ENCODE peak calls at places on chromosomes 16 and 17, in nine cellular contexts. M is kidney; X is activated naive CD4-positive, alpha-beta T cell treated with anti-CD3 and anti-CD28 coated beads, Interleukin-2, amount 50 U/mL, for 16 hours; E is GM04504; Y is CD4-positive, alpha-beta T cell; B is substantia nigra; D is NCI-H2107; A is activated effector memory CD4-positive, alpha-beta T cell treated with Interleukin-2 at 50 U/mL for 16 hours; S is SHP77 treated with DMSO at 0.1 percent for 48 hours. N is an unnamed sample.

GRCh38 chr17:41773731-41774193 is 12.7 kb downstream of the JUP start:
- DNase-seq in M (peak), D (no peak), S (no peak), E (no peak), A (no peak), X (no peak), Y (no peak), B (no peak), N (no peak)

GRCh38 chr16:49737541-49737940 is 118.4 kb downstream of the ZNF423 start:
- DNase-seq in S (no peak), E (no peak), D (no peak), Y (no peak), X (no peak), M (no peak), A (no peak), B (no peak), N (no peak)

GRCh38 chr16:83533193-83533592 is 274.6 kb upstream of the HSBP1 start:
- DNase-seq in A (no peak), B (no peak), E (no peak), M (no peak), D (no peak), Y (no peak), X (no peak), S (peak), N (peak)

GRCh38 chr17:74427048-74427762 is 4.7 kb upstream of the GPRC5C start:
- DNase-seq in A (no peak), B (no peak), E (no peak), S (no peak), Y (no peak), M (peak), D (no peak), X (no peak), N (no peak)

GRCh38 chr17:68417317-68417716 is 40.0 kb downstream of the WIPI1 start:
- DNase-seq in B (no peak), S (no peak), X (no peak), E (no peak), D (no peak), A (no peak), M (no peak), Y (no peak), N (no peak)

GRCh38 chr16:82657786-82658185 is 31.0 kb downstream of the CDH13 start:
- DNase-seq in M (no peak), X (no peak), D (no peak), A (no peak), S (no peak), Y (no peak), B (no peak), E (no peak), N (no peak)

GRCh38 chr17:3035256-3035967 is 28.0 kb downstream of the OR1D5 start:
- DNase-seq in X (no peak), E (no peak), M (peak), A (no peak), S (no peak), Y (no peak), D (no peak), B (no peak), N (no peak)

GRCh38 chr16:28974437-28975157 is at the start of gene SPNS1:
- DNase-seq in B (peak), D (peak), A (peak), X (peak), S (peak), Y (peak), M (peak), E (peak), N (peak)

GRCh38 chr17:73644145-73645049 is at the start of gene SDK2:
- DNase-seq in E (no peak), Y (no peak), S (no peak), A (no peak), X (peak), B (no peak), D (no peak), M (peak), N (no peak)

GRCh38 chr17:33291248-33292183 is 1.6 kb downstream of the ASIC2 start:
- DNase-seq in D (no peak), M (peak), X (no peak), B (no peak), E (no peak), A (no peak), S (peak), Y (no peak), N (no peak)

GRCh38 chr16:24858219-24859041 is 12.7 kb downstream of the SLC5A11 start:
- DNase-seq in E (peak), M (no peak), B (no peak), Y (peak), D (no peak), X (peak), A (peak), S (no peak), N (no peak)

GRCh38 chr17:38509008-38509771 is 80.9 kb downstream of the ARHGAP23 start:
- DNase-seq in B (no peak), A (peak), E (peak), Y (peak), D (no peak), S (peak), M (peak), X (peak), N (peak)

GRCh38 chr17:3015890-3016289 is 47.5 kb downstream of the OR1D5 start:
- DNase-seq in A (no peak), Y (no peak), D (no peak), M (peak), X (no peak), S (no peak), E (no peak), B (no peak), N (no peak)

GRCh38 chr17:45770632-45771472 is 13.3 kb upstream of the CRHR1 start:
- DNase-seq in Y (no peak), E (no peak), A (no peak), B (no peak), M (no peak), D (no peak), X (no peak), S (no peak), N (no peak)

N was measured in skeletal muscle cell.